ENCODE peak calls at places on chromosomes 1 and 21, in five cellular contexts. S is bronchial epithelial cell, E is fibroblast of the aortic adventitia, J is left lung, L is lung. Z is an unnamed sample.

GRCh38 chr1:196148367-196148970 is 459.8 kb downstream of the KCNT2 start:
- DNase-seq in E (peak; percentile 79), L (no peak), S (peak; percentile 56), J (no peak), Z (peak; percentile 14)

GRCh38 chr1:19682257-19682656 is 17.6 kb downstream of the HTR6 start:
- DNase-seq in J (no peak), S (peak; percentile 70), E (peak; percentile 92), L (no peak), Z (no peak)

GRCh38 chr21:44819283-44820243 is 1.7 kb upstream of the SUMO3 start:
- DNase-seq in L (no peak), E (no peak), J (no peak), S (no peak), Z (no peak)

GRCh38 chr1:248421384-248421783 is 18.5 kb downstream of the OR2T1 start:
- DNase-seq in L (no peak), E (no peak), S (no peak), J (no peak), Z (no peak)

GRCh38 chr1:225825078-225825477 is 15.2 kb downstream of the EPHX1 start:
- DNase-seq in S (no peak), L (no peak), E (no peak), J (no peak), Z (no peak)

GRCh38 chr1:112889052-112889451 is 66.9 kb downstream of the SLC16A1 start:
- DNase-seq in L (no peak), S (no peak), E (no peak), J (no peak), Z (no peak)

GRCh38 chr1:41580520-41581172 is 96.2 kb upstream of the EDN2 start:
- DNase-seq in J (no peak), L (no peak), S (no peak), E (no peak), Z (no peak)

GRCh38 chr1:100352267-100353072 is at the start of gene CDC14A:
- DNase-seq in L (peak; percentile 93), E (peak; percentile 93), J (peak; percentile 95), S (peak; percentile 80), Z (peak; percentile 88)

GRCh38 chr1:25017436-25018109 is 87.5 kb upstream of the RUNX3 start:
- DNase-seq in J (no peak), E (no peak), S (no peak), L (no peak), Z (no peak)

GRCh38 chr1:162391790-162392563 is 10.4 kb downstream of the C1orf226 start:
- DNase-seq in S (peak; percentile 53), L (no peak), E (peak; percentile 63), J (no peak), Z (peak; percentile 39)

GRCh38 chr1:158491372-158491771 is 19.4 kb downstream of the OR10R2 start:
- DNase-seq in S (no peak), L (no peak), E (no peak), J (no peak), Z (no peak)

GRCh38 chr1:15008783-15009709 is 144.5 kb upstream of the TMEM51 start:
- DNase-seq in S (no peak), J (no peak), L (no peak), E (no peak), Z (no peak)

GRCh38 chr1:40383488-40384412 is 10.2 kb downstream of the SMAP2 start:
- DNase-seq in L (no peak), S (peak; percentile 27), E (peak; percentile 84), J (no peak), Z (no peak)

GRCh38 chr1:6091823-6092109 is 46.1 kb downstream of the KCNAB2 start:
- DNase-seq in L (no peak), J (no peak), E (no peak), S (no peak), Z (no peak)

GRCh38 chr1:186183219-186183618 is 191.8 kb downstream of the TPR start:
- DNase-seq in J (no peak), L (no peak), E (peak; percentile 82), S (peak; percentile 96), Z (no peak)

GRCh38 chr1:145960468-145961108 is 2.8 kb upstream of the LIX1L start:
- DNase-seq in L (peak; percentile 65), J (peak; percentile 84), S (no peak), E (peak; percentile 49), Z (no peak)

GRCh38 chr21:31176080-31176551 is 137.8 kb upstream of the KRTAP19-8 start:
- DNase-seq in L (no peak), J (no peak), S (no peak), E (no peak), Z (no peak)

GRCh38 chr21:36320421-36321324 is 676 bp downstream of the MORC3 start:
- DNase-seq in E (peak; percentile 58), J (peak; percentile 75), L (peak; percentile 66), S (peak; percentile 78), Z (no peak)
- TF ChIP-seq CTCF in E (peak; percentile 11), J (no peak), L (no peak), S (peak; percentile 6), Z (no peak)

DNA sequence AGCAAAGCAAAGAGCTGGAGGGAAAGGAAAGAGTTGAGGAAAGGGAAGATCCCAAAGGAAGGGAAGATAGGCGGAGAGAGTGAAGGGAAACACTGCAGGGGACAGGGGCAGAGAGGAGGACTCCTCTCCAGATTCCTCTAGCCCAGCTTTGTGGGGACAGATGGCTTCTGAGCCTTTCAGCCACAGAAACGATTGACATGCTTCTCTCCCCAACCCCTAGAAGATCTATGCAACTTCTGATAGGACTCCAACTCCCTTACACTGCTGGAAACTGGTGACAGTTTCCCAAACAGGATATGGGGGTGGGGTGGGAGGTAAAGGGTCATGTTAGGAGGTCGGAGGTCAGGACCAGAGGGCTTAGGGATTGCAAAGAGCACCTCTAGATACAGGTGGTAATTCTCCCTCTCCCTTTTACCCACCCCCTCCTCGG is 6.5 kb downstream of the MEX3A start:
- DNase-seq in L (no peak), E (no peak), S (no peak), J (no peak), Z (no peak)
- H3K4me3 ChIP-seq in L (no peak overlapping the region), E (no peak overlapping the region), S (no peak overlapping the region), J (no peak overlapping the region), Z (no peak overlapping the region)

DNA sequence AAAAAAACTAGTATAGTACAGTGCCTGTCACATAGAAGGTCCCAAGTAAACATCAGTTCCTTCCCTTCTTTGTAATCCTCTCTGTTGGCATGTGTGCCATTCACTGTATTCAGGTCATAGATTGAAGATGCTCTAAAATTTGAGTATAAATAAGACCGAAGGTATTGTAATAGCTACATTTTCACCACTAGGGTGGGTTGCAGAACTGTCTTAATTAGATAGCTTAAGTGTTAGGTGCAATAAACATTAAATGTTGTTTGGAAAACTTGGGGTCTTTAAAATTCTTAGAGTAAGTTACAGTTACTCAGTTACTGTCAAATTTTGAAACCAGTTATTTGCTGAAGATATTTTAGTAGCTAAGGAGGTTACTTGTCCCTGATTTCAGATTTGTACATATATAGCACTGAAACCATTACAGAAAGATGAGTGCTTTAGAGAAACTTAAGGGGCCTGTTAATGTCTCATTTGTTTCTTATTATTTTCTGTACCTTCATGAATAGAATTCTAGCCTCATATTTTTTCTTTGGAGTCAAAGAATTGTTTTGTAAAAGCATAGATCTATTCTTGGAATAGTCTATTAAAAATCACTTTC is 24.3 kb downstream of the PER3 start:
- DNase-seq in J (no peak), S (peak; percentile 60), L (no peak), E (peak; percentile 60), Z (no peak)
- TF ChIP-seq CTCF in J (peak; percentile 21), S (peak; percentile 27), L (no peak), E (peak; percentile 57), Z (peak; percentile 64)

DNA sequence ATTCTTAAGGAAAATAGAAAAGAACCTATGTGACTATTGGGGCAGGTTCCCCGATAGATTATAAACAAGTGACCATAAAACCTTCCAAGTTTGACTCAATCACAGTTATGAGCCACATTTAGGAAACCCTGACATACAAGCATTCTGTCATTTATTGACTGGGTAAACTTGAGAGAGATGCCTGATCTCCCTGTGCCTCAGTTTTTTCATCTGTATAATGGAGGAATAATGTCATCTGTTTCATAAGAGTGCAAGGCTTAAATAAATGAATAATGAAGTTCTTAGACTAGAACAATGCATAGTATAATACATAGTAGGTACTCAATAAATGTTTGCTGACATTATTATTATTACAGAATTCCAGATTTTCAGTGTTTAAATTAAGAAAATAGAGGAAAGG is 18.9 kb upstream of the EEIG2 start:
- DNase-seq in J (no peak), E (no peak), S (no peak), L (no peak), Z (no peak)
- H3K4me3 ChIP-seq in J (no peak overlapping the region), E (no peak overlapping the region), S (no peak overlapping the region), L (no peak overlapping the region), Z (no peak overlapping the region)

GRCh38 chr1:26278835-26279597 is 870 bp upstream of the SH3BGRL3 start:
- DNase-seq in E (peak; percentile 62), S (peak; percentile 94), J (peak; percentile 55), L (no peak), Z (no peak)

GRCh38 chr1:26280333-26281042 is 602 bp downstream of the SH3BGRL3 start:
- DNase-seq in E (no peak), L (no peak), J (peak; percentile 51), S (peak; percentile 41), Z (no peak)

GRCh38 chr1:26278303-26278702 is 1.6 kb upstream of the SH3BGRL3 start:
- DNase-seq in S (peak; percentile 95), L (peak; percentile 56), J (peak; percentile 70), E (peak; percentile 95), Z (no peak)

GRCh38 chr1:26281091-26281958 is 1.4 kb downstream of the SH3BGRL3 start:
- DNase-seq in J (no peak), E (no peak), L (no peak), S (no peak), Z (no peak)

DNA sequence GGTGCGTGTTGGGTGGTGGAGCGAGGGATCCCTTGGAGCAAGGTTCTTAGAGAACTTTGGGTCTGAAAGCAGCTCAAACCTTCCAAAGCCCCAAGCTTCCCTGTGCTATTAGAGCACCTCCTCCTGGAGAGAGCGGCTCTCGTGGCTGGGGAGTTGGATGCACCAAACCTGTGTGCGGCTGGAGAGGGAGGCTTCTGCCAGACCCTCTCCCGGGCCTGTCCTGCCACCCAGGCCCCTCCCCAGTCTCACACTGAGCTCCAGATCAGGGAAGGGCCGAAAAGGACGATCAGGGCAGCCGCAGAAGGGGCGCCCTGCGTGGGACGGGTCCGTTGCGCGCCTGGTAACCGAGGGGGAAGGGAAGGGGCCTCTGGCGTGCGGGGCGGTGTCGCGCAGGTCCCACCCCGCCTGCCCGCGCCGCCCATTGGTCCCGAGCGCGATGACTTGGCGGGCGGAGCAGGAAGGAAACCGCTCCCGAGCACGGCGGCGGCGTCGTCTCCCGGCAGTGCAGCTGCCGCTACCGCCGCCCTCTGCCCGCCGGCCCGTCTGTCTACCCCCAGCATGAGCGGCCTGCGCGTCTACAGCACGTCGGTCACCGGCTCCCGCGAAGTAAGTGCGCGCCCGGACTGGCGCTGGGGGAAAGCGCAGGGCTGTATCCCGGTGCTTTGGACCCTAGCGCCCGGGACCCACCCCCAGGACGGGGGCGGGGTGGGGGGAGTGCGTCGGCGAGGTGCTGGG is at the start of gene SH3BGRL3:
- DNase-seq in S (peak; percentile 72), E (peak; percentile 76), L (peak; percentile 86), J (peak; percentile 89), Z (peak; percentile 15)
- TF ChIP-seq CTCF in S (peak; percentile 70), E (peak; percentile 63), L (no peak), J (no peak), Z (peak; percentile 15)

GRCh38 chr21:16587141-16587570 is 857.4 kb downstream of the USP25 start:
- DNase-seq in L (no peak), J (no peak), E (peak; percentile 83), S (peak; percentile 85), Z (peak; percentile 95)
- H3K4me3 ChIP-seq in L (no peak overlapping the region), J (peak overlapping the region; percentile 1), E (peak overlapping the region; percentile 51), S (peak overlapping the region; percentile 21), Z (peak overlapping the region; percentile 30)

GRCh38 chr1:23198373-23198772 is 18.9 kb downstream of the HTR1D start:
- DNase-seq in J (no peak), S (peak; percentile 96), L (no peak), E (peak; percentile 90), Z (no peak)
- TF ChIP-seq CTCF in J (no peak), S (no peak), L (no peak), E (peak; percentile 37), Z (no peak)